ENCODE peak calls at places on chromosomes 3 and 15, in four cellular contexts. O is endothelial cell; H is neural progenitor cell; E is activated CD8-positive, alpha-beta T cell treated with anti-CD3 and anti-CD28 coated beads for 36 hours. D is an unnamed sample.

GRCh38 chr3:24237971-24238767 is 256.5 kb downstream of the THRB start:
- DNase-seq in O (peak), H (peak), E (peak), D (no peak)

GRCh38 chr3:110743202-110743601 is 328.4 kb upstream of the NECTIN3 start:
- DNase-seq in O (no peak), H (peak), E (no peak), D (no peak)

GRCh38 chr3:182596673-182597410 is 196.5 kb upstream of the ATP11B start:
- DNase-seq in O (no peak), H (no peak), E (no peak), D (no peak)

GRCh38 chr3:143502101-143502500 is 346.2 kb downstream of the SLC9A9 start:
- DNase-seq in O (no peak), H (peak), E (no peak), D (no peak)

GRCh38 chr3:9500108-9501050 is 53.2 kb downstream of the LHFPL4 start:
- DNase-seq in O (peak), H (peak), E (peak), D (peak)

GRCh38 chr3:43872301-43872700 is 181.6 kb downstream of the ABHD5 start:
- DNase-seq in O (no peak), H (no peak), E (no peak), D (no peak)

GRCh38 chr15:88920186-88920891 is 7.2 kb upstream of the MFGE8 start:
- DNase-seq in O (no peak), H (no peak), E (no peak), D (no peak)

GRCh38 chr3:182129745-182130144 is 418.0 kb downstream of the SOX2 start:
- DNase-seq in O (no peak), H (peak), E (no peak), D (no peak)

GRCh38 chr3:152835311-152836102 is 576 bp downstream of the P2RY1 start:
- DNase-seq in O (peak), H (peak), E (peak), D (no peak)

GRCh38 chr15:101068523-101068960 is 149.4 kb downstream of the LRRK1 start:
- DNase-seq in O (no peak), H (no peak), E (no peak), D (no peak)

GRCh38 chr3:121545049-121545563 is 682 bp downstream of the POLQ start:
- DNase-seq in O (peak), H (peak), E (no peak), D (no peak)

GRCh38 chr3:127215714-127216414 is 22.9 kb downstream of the PRR23E start:
- DNase-seq in O (no peak), H (no peak), E (no peak), D (no peak)

GRCh38 chr3:146177072-146177936 is 16.3 kb upstream of the PLOD2 start:
- DNase-seq in O (no peak), H (no peak), E (no peak), D (no peak)

DNA sequence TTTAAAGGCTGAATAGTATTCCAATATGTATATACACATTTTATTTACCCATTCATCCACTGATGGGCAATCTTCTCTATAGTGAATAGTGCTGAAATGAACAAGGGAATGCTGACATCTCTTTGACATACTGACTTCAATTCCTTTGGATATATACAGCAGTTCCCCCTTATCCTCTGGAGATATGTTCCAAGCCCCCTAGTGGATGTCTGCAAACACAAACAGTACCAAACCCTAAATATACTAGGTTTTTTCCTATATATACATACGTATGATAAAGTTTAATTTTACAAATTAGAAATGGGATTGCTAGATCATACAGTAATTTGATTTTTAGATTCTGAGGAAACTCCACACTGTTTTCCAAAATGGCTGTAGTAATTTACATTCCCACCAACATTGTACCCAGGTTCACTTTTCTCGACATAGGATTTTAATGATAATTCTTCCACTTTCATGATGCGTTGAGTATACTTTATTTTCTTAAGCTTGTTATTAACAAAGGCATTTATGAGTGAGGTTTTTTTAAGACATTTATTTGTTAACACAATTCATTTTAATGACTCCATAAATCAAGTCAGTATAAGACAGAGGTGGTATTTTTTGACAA is 38.2 kb downstream of the VPS13C start:
- DNase-seq in O (no peak), H (peak), E (no peak), D (no peak)
- TF ChIP-seq CTCF in O (peak), H (peak), E (peak), D (peak)

GRCh38 chr15:71752604-71753289 is 57.6 kb upstream of the NR2E3 start:
- DNase-seq in O (peak), H (peak), E (peak), D (no peak)
- TF ChIP-seq CTCF in O (peak), H (peak), E (peak), D (peak)

DNA sequence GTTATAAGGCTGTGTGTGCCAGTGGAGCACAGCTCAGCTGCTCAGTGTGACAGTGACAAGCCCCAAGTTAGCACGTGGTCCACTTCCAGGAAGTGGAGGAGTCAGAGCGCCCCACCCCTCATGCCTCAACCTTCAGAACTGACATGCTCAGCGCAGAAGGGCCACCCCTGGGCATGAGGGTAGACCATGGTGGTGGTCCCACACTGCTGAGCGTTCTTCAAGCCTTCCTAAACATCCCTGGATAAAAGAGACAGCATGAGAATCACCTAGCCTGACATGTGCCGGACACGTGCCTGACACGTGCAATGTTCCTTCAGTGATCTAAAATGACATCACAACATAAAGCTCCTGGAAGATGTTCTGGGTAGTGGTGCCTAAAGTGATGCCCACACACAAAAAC is 16.8 kb downstream of the ATP10A start:
- DNase-seq in O (no peak), H (no peak), E (peak), D (no peak)
- TF ChIP-seq CTCF in O (no peak), H (no peak), E (no peak), D (no peak)

GRCh38 chr3:173770011-173770410 is 372.5 kb downstream of the NLGN1 start:
- DNase-seq in O (no peak), H (no peak), E (no peak), D (no peak)
- TF ChIP-seq CTCF in O (no peak), H (no peak), E (no peak), D (no peak)

GRCh38 chr3:100053929-100054620 is 60.2 kb downstream of the FILIP1L start:
- DNase-seq in O (no peak), H (no peak), E (no peak), D (no peak)

GRCh38 chr3:100059472-100059871 is 54.8 kb downstream of the FILIP1L start:
- DNase-seq in O (no peak), H (no peak), E (no peak), D (no peak)

GRCh38 chr3:100062665-100063064 is 51.6 kb downstream of the FILIP1L start:
- DNase-seq in O (no peak), H (no peak), E (no peak), D (no peak)

GRCh38 chr3:100060685-100061484 is 53.4 kb downstream of the FILIP1L start:
- DNase-seq in O (no peak), H (no peak), E (peak), D (no peak)

GRCh38 chr3:100057716-100058575 is 56.4 kb downstream of the FILIP1L start:
- DNase-seq in O (no peak), H (no peak), E (no peak), D (no peak)
- TF ChIP-seq CTCF in O (no peak), H (no peak), E (no peak), D (no peak)